ENCODE peak calls at places on chromosomes 16 and 17, in four cellular contexts. One of them, this sample, is unnamed.

GRCh38 chr16:87350681-87351319 is 32.8 kb downstream of the FBXO31 start:
- DNase-seq in HepG2: no peak
- DNase-seq in HEK293T: no peak
- DNase-seq in K562: no peak
- DNase-seq in this sample: no peak

GRCh38 chr17:21419299-21420239 is 43.4 kb downstream of the KCNJ12 start:
- DNase-seq in HepG2: no peak
- DNase-seq in HEK293T: no peak
- DNase-seq in K562: no peak
- DNase-seq in this sample: no peak

GRCh38 chr16:76106647-76107046 is 170.6 kb upstream of the CNTNAP4 start:
- DNase-seq in HepG2: no peak
- DNase-seq in HEK293T: no peak
- DNase-seq in K562: no peak
- DNase-seq in this sample: no peak

GRCh38 chr17:40953876-40954275 is 12.9 kb downstream of the KRT39 start:
- DNase-seq in HepG2: no peak
- DNase-seq in HEK293T: no peak
- DNase-seq in K562: no peak
- DNase-seq in this sample: no peak

GRCh38 chr16:14148569-14148968 is 77.5 kb downstream of the MRTFB start:
- DNase-seq in HepG2: no peak
- DNase-seq in HEK293T: no peak
- DNase-seq in K562: no peak
- DNase-seq in this sample: no peak

GRCh38 chr17:29571883-29572681 is 3.6 kb downstream of the TP53I13 start:
- DNase-seq in HepG2: no peak
- DNase-seq in HEK293T: no peak
- DNase-seq in K562: no peak
- DNase-seq in this sample: no peak

GRCh38 chr16:88504489-88505404 is 51.7 kb downstream of the ZFPM1 start:
- DNase-seq in HepG2: peak; percentile 96
- DNase-seq in HEK293T: no peak
- DNase-seq in K562: no peak
- DNase-seq in this sample: no peak

GRCh38 chr16:69105501-69106361 is at the start of gene HAS3:
- DNase-seq in HepG2: peak; percentile 34
- DNase-seq in HEK293T: peak; percentile 67
- DNase-seq in K562: peak; percentile 85
- DNase-seq in this sample: no peak

GRCh38 chr17:46962374-46962790 is 16.7 kb downstream of the RPRML start:
- DNase-seq in HepG2: no peak
- DNase-seq in HEK293T: no peak
- DNase-seq in K562: no peak
- DNase-seq in this sample: no peak

GRCh38 chr17:50917418-50917743 is 51.2 kb upstream of the TOB1 start:
- DNase-seq in HepG2: no peak
- DNase-seq in HEK293T: no peak
- DNase-seq in K562: no peak
- DNase-seq in this sample: no peak

GRCh38 chr17:28347261-28347891 is 10.0 kb downstream of the POLDIP2 start:
- DNase-seq in HepG2: no peak
- DNase-seq in HEK293T: no peak
- DNase-seq in K562: no peak
- DNase-seq in this sample: no peak

GRCh38 chr16:24731722-24732419 is 2.4 kb downstream of the TNRC6A start:
- DNase-seq in HepG2: peak; percentile 83
- DNase-seq in HEK293T: no peak
- DNase-seq in K562: no peak
- DNase-seq in this sample: no peak

GRCh38 chr16:81625544-81626152 is 153.4 kb upstream of the PLCG2 start:
- DNase-seq in HepG2: no peak
- DNase-seq in HEK293T: no peak
- DNase-seq in K562: peak; percentile 54
- DNase-seq in this sample: no peak

GRCh38 chr16:70158261-70158939 is 15.2 kb upstream of the CLEC18C start:
- DNase-seq in HepG2: no peak
- DNase-seq in HEK293T: peak; percentile 8
- DNase-seq in K562: peak; percentile 20
- DNase-seq in this sample: no peak

GRCh38 chr16:15907863-15908478 is 19.6 kb upstream of the CEP20 start:
- DNase-seq in HepG2: peak; percentile 89
- DNase-seq in HEK293T: peak; percentile 71
- DNase-seq in K562: peak; percentile 91
- DNase-seq in this sample: peak; percentile 97

GRCh38 chr16:88941933-88942909 is 34.8 kb downstream of the CBFA2T3 start:
- DNase-seq in HepG2: no peak
- DNase-seq in HEK293T: peak; percentile 92
- DNase-seq in K562: no peak
- DNase-seq in this sample: no peak

GRCh38 chr16:30526137-30526822 is at the start of gene ZNF768:
- DNase-seq in HepG2: peak; percentile 38
- DNase-seq in HEK293T: peak; percentile 80
- DNase-seq in K562: peak; percentile 91
- DNase-seq in this sample: no peak

GRCh38 chr17:10668771-10669170 is 11.7 kb upstream of the MYH3 start:
- DNase-seq in HepG2: no peak
- DNase-seq in HEK293T: no peak
- DNase-seq in K562: no peak
- DNase-seq in this sample: no peak

GRCh38 chr17:57445772-57446472 is 189.6 kb downstream of the MSI2 start:
- DNase-seq in HepG2: no peak
- DNase-seq in HEK293T: no peak
- DNase-seq in K562: no peak
- DNase-seq in this sample: no peak

GRCh38 chr17:29617125-29617480 is 5.6 kb downstream of the CORO6 start:
- DNase-seq in HepG2: peak; percentile 80
- DNase-seq in HEK293T: no peak
- DNase-seq in K562: peak; percentile 60
- DNase-seq in this sample: no peak

GRCh38 chr17:31802502-31802901 is 56.5 kb downstream of the COPRS start:
- DNase-seq in HepG2: no peak
- DNase-seq in HEK293T: peak; percentile 16
- DNase-seq in K562: peak; percentile 51
- DNase-seq in this sample: no peak

GRCh38 chr17:14204546-14204945 is 32.1 kb downstream of the CDRT15 start:
- DNase-seq in HepG2: no peak
- DNase-seq in HEK293T: no peak
- DNase-seq in K562: no peak
- DNase-seq in this sample: no peak

GRCh38 chr17:82531431-82531881 is 11.9 kb downstream of the FOXK2 start:
- DNase-seq in HepG2: no peak
- DNase-seq in HEK293T: no peak
- DNase-seq in K562: no peak
- DNase-seq in this sample: no peak
- TF ChIP-seq TARDBP in HepG2: no peak
- TF ChIP-seq TARDBP in HEK293T: no peak
- TF ChIP-seq TARDBP in K562: no peak
- TF ChIP-seq TARDBP in this sample: no peak

GRCh38 chr17:3801792-3802191 is 804 bp upstream of the ITGAE start:
- DNase-seq in HepG2: no peak
- DNase-seq in HEK293T: no peak
- DNase-seq in K562: no peak
- DNase-seq in this sample: no peak

GRCh38 chr17:3802461-3803307 is 1.7 kb upstream of the ITGAE start:
- DNase-seq in HepG2: peak; percentile 100
- DNase-seq in HEK293T: no peak
- DNase-seq in K562: no peak
- DNase-seq in this sample: no peak

GRCh38 chr17:3800362-3801042 is 486 bp downstream of the ITGAE start:
- DNase-seq in HepG2: no peak
- DNase-seq in HEK293T: no peak
- DNase-seq in K562: no peak
- DNase-seq in this sample: no peak

GRCh38 chr17:3799181-3799627 is 1.8 kb downstream of the ITGAE start:
- DNase-seq in HepG2: no peak
- DNase-seq in HEK293T: no peak
- DNase-seq in K562: no peak
- DNase-seq in this sample: no peak

GRCh38 chr17:3801043-3801746 is at the start of gene ITGAE:
- DNase-seq in HepG2: no peak
- DNase-seq in HEK293T: no peak
- DNase-seq in K562: no peak
- DNase-seq in this sample: no peak
- TF ChIP-seq TARDBP in HepG2: no peak
- TF ChIP-seq TARDBP in HEK293T: no peak
- TF ChIP-seq TARDBP in K562: no peak
- TF ChIP-seq TARDBP in this sample: no peak

DNA sequence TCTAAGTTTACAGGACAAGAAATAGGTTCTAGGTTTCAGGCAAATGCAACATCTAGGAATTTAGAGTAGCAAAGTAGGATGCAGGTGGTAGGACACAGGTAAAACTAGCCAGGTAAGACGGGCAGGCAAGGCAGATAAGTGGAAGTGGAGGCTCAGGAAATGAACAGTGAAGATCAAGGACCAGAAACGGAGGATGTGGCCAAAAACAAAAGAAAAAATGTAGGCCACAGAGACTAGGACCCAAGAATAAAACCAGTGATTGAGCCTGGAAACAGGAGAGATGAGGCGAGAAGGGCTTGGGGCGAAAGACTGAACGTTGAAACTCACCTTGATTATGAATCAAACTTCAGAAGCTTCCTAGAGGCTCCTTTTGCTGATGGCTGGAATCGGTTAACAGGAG is 24.0 kb downstream of the CPSF4L start:
- DNase-seq in HepG2: no peak
- DNase-seq in HEK293T: no peak
- DNase-seq in K562: no peak
- DNase-seq in this sample: no peak
- TF ChIP-seq TARDBP in HepG2: no peak
- TF ChIP-seq TARDBP in HEK293T: no peak
- TF ChIP-seq TARDBP in K562: no peak
- TF ChIP-seq TARDBP in this sample: no peak

GRCh38 chr16:8634991-8635736 is 13.7 kb downstream of the METTL22 start:
- DNase-seq in HepG2: peak; percentile 66
- DNase-seq in HEK293T: peak; percentile 50
- DNase-seq in K562: peak; percentile 59
- DNase-seq in this sample: no peak
- TF ChIP-seq TARDBP in HepG2: no peak
- TF ChIP-seq TARDBP in HEK293T: no peak
- TF ChIP-seq TARDBP in K562: no peak
- TF ChIP-seq TARDBP in this sample: no peak

GRCh38 chr17:2075336-2076056 is 20.6 kb downstream of the HIC1 start:
- DNase-seq in HepG2: no peak
- DNase-seq in HEK293T: no peak
- DNase-seq in K562: no peak
- DNase-seq in this sample: no peak
- TF ChIP-seq TARDBP in HepG2: no peak
- TF ChIP-seq TARDBP in HEK293T: no peak
- TF ChIP-seq TARDBP in K562: no peak
- TF ChIP-seq TARDBP in this sample: no peak